ENCODE peak calls at places on chromosome 17, in seven cellular contexts. H is BE2C, M is right cardiac atrium, Q is stomach, B is left colon, Y is GM03348, J is mucosa of gallbladder. O is an unnamed sample.

GRCh38 chr17:48510381-48510760 is 20.4 kb downstream of the HOXB1 start:
- DNase-seq in H (no peak), M (no peak), Q (no peak), B (no peak), Y (no peak), J (no peak), O (no peak)

GRCh38 chr17:15954222-15954621 is 9.3 kb downstream of the ADORA2B start:
- DNase-seq in H (no peak), M (no peak), Q (no peak), B (no peak), Y (peak; percentile 84), J (no peak), O (no peak)

GRCh38 chr17:30554839-30555751 is 77.9 kb downstream of the GOSR1 start:
- DNase-seq in H (peak; percentile 41), M (no peak), Q (peak; percentile 26), B (no peak), Y (peak; percentile 27), J (no peak), O (no peak)

GRCh38 chr17:17587614-17588336 is 3.7 kb downstream of the PEMT start:
- DNase-seq in H (no peak), M (no peak), Q (no peak), B (no peak), Y (peak; percentile 30), J (no peak), O (no peak)

GRCh38 chr17:82384051-82384729 is 12.6 kb downstream of the UTS2R start:
- DNase-seq in H (peak; percentile 54), M (no peak), Q (no peak), B (no peak), Y (no peak), J (no peak), O (no peak)

GRCh38 chr17:57553525-57553924 is 191.6 kb downstream of the CCDC182 start:
- DNase-seq in H (no peak), M (no peak), Q (no peak), B (no peak), Y (no peak), J (no peak), O (no peak)

GRCh38 chr17:74059471-74059870 is 144.0 kb upstream of the RPL38 start:
- DNase-seq in H (no peak), M (no peak), Q (peak; percentile 27), B (no peak), Y (no peak), J (no peak), O (no peak)

GRCh38 chr17:46737331-46737730 is 81.2 kb downstream of the WNT3 start:
- DNase-seq in H (no peak), M (no peak), Q (no peak), B (no peak), Y (no peak), J (no peak), O (no peak)

GRCh38 chr17:64459284-64459747 is 10.4 kb downstream of the MILR1 start:
- DNase-seq in H (no peak), M (no peak), Q (peak; percentile 27), B (no peak), Y (peak; percentile 49), J (no peak), O (no peak)

GRCh38 chr17:7842380-7842949 is 8.4 kb downstream of the KDM6B start:
- DNase-seq in H (peak; percentile 32), M (peak; percentile 83), Q (peak; percentile 77), B (peak; percentile 79), Y (peak; percentile 72), J (peak; percentile 47), O (peak; percentile 74)

GRCh38 chr17:80068301-80069160 is 32.1 kb downstream of the CCDC40 start:
- DNase-seq in H (peak; percentile 44), M (peak; percentile 52), Q (peak; percentile 54), B (no peak), Y (no peak), J (peak; percentile 42), O (no peak)

GRCh38 chr17:6753006-6753445 is 2.8 kb upstream of the XAF1 start:
- DNase-seq in H (no peak), M (peak; percentile 71), Q (no peak), B (peak; percentile 43), Y (peak; percentile 76), J (peak; percentile 40), O (peak; percentile 33)

GRCh38 chr17:32516450-32516849 is 29.7 kb downstream of the CDK5R1 start:
- DNase-seq in H (no peak), M (no peak), Q (no peak), B (no peak), Y (no peak), J (no peak), O (no peak)

O was measured in colonic mucosa.